ENCODE peak calls at places on chromosome 2, in four cellular contexts. One of them, this sample, is unnamed.
A peak's percentile ranks its signal among the peaks of the same experiment; 100 is the strongest.

GRCh38 chr2:128269358-128270305 is 49.0 kb downstream of the HS6ST1 start:
- DNase-seq in spleen: peak; percentile 72
- DNase-seq in adrenal gland: peak; percentile 43
- DNase-seq in Peyer's patch: no peak
- DNase-seq in this sample: no peak

GRCh38 chr2:71792926-71793761 is 339.8 kb downstream of the DYSF start:
- DNase-seq in spleen: peak; percentile 12
- DNase-seq in adrenal gland: no peak
- DNase-seq in Peyer's patch: no peak
- DNase-seq in this sample: no peak

GRCh38 chr2:8554296-8554806 is 127.5 kb upstream of the ID2 start:
- DNase-seq in spleen: peak; percentile 36
- DNase-seq in adrenal gland: no peak
- DNase-seq in Peyer's patch: no peak
- DNase-seq in this sample: no peak

GRCh38 chr2:45938649-45939511 is 287.4 kb downstream of the PRKCE start:
- DNase-seq in spleen: no peak
- DNase-seq in adrenal gland: peak; percentile 92
- DNase-seq in Peyer's patch: peak; percentile 73
- DNase-seq in this sample: peak; percentile 84

GRCh38 chr2:237277151-237277550 is 136.8 kb downstream of the COL6A3 start:
- DNase-seq in spleen: no peak
- DNase-seq in adrenal gland: no peak
- DNase-seq in Peyer's patch: no peak
- DNase-seq in this sample: no peak

GRCh38 chr2:60453301-60453700 is 100.2 kb downstream of the BCL11A start:
- DNase-seq in spleen: peak; percentile 74
- DNase-seq in adrenal gland: no peak
- DNase-seq in Peyer's patch: no peak
- DNase-seq in this sample: no peak

GRCh38 chr2:1833046-1833445 is 88.7 kb upstream of the PXDN start:
- DNase-seq in spleen: no peak
- DNase-seq in adrenal gland: no peak
- DNase-seq in Peyer's patch: no peak
- DNase-seq in this sample: no peak

GRCh38 chr2:174465327-174465726 is 21.5 kb downstream of the GPR155 start:
- DNase-seq in spleen: no peak
- DNase-seq in adrenal gland: no peak
- DNase-seq in Peyer's patch: no peak
- DNase-seq in this sample: no peak

GRCh38 chr2:20622731-20623130 is 28.2 kb downstream of the HS1BP3 start:
- DNase-seq in spleen: peak; percentile 75
- DNase-seq in adrenal gland: peak; percentile 97
- DNase-seq in Peyer's patch: peak; percentile 33
- DNase-seq in this sample: peak; percentile 6

GRCh38 chr2:55047677-55048299 is 2.5 kb downstream of the RTN4 start:
- DNase-seq in spleen: no peak
- DNase-seq in adrenal gland: peak; percentile 63
- DNase-seq in Peyer's patch: no peak
- DNase-seq in this sample: no peak

GRCh38 chr2:19478441-19478840 is 120.0 kb upstream of the OSR1 start:
- DNase-seq in spleen: no peak
- DNase-seq in adrenal gland: no peak
- DNase-seq in Peyer's patch: no peak
- DNase-seq in this sample: no peak

GRCh38 chr2:20507166-20507692 is 60.4 kb downstream of the RHOB start:
- DNase-seq in spleen: peak; percentile 40
- DNase-seq in adrenal gland: no peak
- DNase-seq in Peyer's patch: no peak
- DNase-seq in this sample: no peak

GRCh38 chr2:161358838-161359237 is 50.6 kb downstream of the PSMD14 start:
- DNase-seq in spleen: no peak
- DNase-seq in adrenal gland: no peak
- DNase-seq in Peyer's patch: no peak
- DNase-seq in this sample: no peak

GRCh38 chr2:65877331-65877791 is 445.0 kb upstream of the SPRED2 start:
- DNase-seq in spleen: no peak
- DNase-seq in adrenal gland: no peak
- DNase-seq in Peyer's patch: no peak
- DNase-seq in this sample: no peak

GRCh38 chr2:241051578-241052487 is 50.3 kb downstream of the MTERF4 start:
- DNase-seq in spleen: peak; percentile 64
- DNase-seq in adrenal gland: no peak
- DNase-seq in Peyer's patch: no peak
- DNase-seq in this sample: no peak

GRCh38 chr2:108535380-108535677 is 1.1 kb downstream of the LIMS1 start:
- DNase-seq in spleen: no peak
- DNase-seq in adrenal gland: no peak
- DNase-seq in Peyer's patch: no peak
- DNase-seq in this sample: no peak

GRCh38 chr2:108534577-108535379 is 508 bp downstream of the LIMS1 start:
- DNase-seq in spleen: peak; percentile 94
- DNase-seq in adrenal gland: peak; percentile 61
- DNase-seq in Peyer's patch: peak; percentile 75
- DNase-seq in this sample: peak; percentile 47

GRCh38 chr2:108531674-108532055 is 2.6 kb upstream of the LIMS1 start:
- DNase-seq in spleen: no peak
- DNase-seq in adrenal gland: no peak
- DNase-seq in Peyer's patch: no peak
- DNase-seq in this sample: no peak

GRCh38 chr2:108536133-108536780 is 2.0 kb downstream of the LIMS1 start:
- DNase-seq in spleen: no peak
- DNase-seq in adrenal gland: no peak
- DNase-seq in Peyer's patch: no peak
- DNase-seq in this sample: no peak

GRCh38 chr2:108533832-108534576 is at the start of gene LIMS1:
- DNase-seq in spleen: peak; percentile 97
- DNase-seq in adrenal gland: peak; percentile 93
- DNase-seq in Peyer's patch: peak; percentile 95
- DNase-seq in this sample: peak; percentile 93
- TF ChIP-seq POLR2A in spleen: no peak
- TF ChIP-seq POLR2A in adrenal gland: peak; percentile 75
- TF ChIP-seq POLR2A in Peyer's patch: peak; percentile 63
- TF ChIP-seq POLR2A in this sample: peak; percentile 82

GRCh38 chr2:53130441-53130943 is 637.1 kb upstream of the CHAC2 start:
- DNase-seq in spleen: no peak
- DNase-seq in adrenal gland: no peak
- DNase-seq in Peyer's patch: no peak
- DNase-seq in this sample: no peak

GRCh38 chr2:53131416-53131815 is 636.2 kb upstream of the CHAC2 start:
- DNase-seq in spleen: no peak
- DNase-seq in adrenal gland: no peak
- DNase-seq in Peyer's patch: no peak
- DNase-seq in this sample: no peak

GRCh38 chr2:53127061-53127650 is 640.4 kb upstream of the CHAC2 start:
- DNase-seq in spleen: no peak
- DNase-seq in adrenal gland: no peak
- DNase-seq in Peyer's patch: peak; percentile 53
- DNase-seq in this sample: peak; percentile 56

GRCh38 chr2:53129851-53130250 is 637.8 kb upstream of the CHAC2 start:
- DNase-seq in spleen: no peak
- DNase-seq in adrenal gland: no peak
- DNase-seq in Peyer's patch: no peak
- DNase-seq in this sample: no peak
- TF ChIP-seq POLR2A in spleen: no peak
- TF ChIP-seq POLR2A in adrenal gland: no peak
- TF ChIP-seq POLR2A in Peyer's patch: no peak
- TF ChIP-seq POLR2A in this sample: no peak

DNA sequence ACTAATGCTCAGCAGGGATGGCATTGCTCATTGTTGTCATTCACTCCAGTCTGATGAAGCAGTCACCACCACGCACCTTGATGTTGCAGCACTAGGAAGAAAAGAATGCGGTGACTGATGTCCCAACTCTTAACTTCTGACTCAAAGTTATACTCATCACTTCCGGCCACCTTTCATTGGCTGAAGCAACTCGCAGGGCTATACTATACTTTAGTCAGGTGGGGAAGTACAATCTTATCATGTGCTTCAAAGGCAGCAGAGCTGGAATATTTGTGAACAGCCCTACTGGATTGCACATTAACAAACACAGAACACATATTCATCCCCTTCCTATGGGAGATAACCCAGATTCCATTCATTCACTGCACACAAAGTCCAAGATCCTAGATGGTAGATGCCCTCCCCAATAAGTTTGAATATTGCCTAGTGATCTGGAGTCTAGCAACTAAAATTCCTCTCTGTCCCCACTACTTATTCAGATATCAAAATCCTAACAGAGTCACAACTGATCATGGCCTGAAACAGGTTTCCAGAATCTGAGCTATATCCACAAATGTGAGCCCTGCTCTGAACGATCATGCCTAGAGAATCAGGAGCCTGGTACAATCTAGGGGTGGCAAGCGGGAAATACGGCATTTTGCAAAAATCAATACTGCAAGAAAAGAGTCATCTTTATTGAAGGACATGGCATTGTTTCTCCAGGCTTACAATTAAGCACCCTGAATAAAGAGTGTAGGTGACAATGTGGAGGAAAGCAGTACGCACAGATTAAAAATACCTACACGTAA is 3.4 kb upstream of the SPATS2L start:
- DNase-seq in spleen: no peak
- DNase-seq in adrenal gland: no peak
- DNase-seq in Peyer's patch: no peak
- DNase-seq in this sample: no peak
- TF ChIP-seq POLR2A in spleen: no peak
- TF ChIP-seq POLR2A in adrenal gland: no peak
- TF ChIP-seq POLR2A in Peyer's patch: no peak
- TF ChIP-seq POLR2A in this sample: no peak

DNA sequence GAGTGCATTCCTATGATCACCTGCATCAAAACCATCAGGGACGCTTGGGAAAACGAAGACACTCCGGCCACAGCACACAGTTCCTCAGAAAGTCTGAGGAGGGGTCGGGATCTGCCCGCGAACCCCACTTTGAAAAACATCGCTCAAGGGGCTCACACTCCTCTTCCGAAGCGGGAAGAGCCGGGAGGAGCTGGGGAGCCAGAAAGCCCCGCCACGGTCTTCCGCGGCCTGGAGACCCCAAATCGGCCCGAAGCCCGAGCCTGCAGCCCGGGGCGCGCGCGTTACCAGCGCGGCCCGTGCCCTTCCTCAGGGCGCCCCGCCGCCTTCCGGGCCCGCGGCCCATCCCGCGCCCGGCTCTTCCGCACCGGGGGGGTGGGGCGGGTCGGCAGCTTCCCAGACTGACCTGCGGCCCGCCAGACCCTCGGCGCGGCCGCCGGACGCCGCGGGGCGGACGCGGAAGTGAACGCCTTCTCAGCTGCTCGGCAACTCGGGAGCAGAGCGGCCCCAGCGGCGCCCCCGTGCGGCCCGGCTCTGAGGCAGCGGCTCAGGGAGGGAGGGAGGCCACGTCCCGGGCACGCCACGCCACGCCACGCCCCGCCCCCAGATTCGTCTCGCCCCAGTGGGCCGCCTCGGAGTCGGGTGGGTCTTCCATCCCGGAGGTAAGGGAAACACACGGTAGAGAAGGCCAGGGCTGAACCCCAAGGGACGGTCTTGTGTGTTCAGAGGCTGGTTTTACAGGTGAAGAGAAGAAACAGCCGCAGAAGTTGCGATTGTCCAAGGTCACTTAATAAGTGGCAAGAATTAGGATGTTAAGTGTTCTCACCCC is at the start of gene KCTD18:
- DNase-seq in spleen: peak; percentile 100
- DNase-seq in adrenal gland: peak; percentile 89
- DNase-seq in Peyer's patch: peak; percentile 95
- DNase-seq in this sample: peak; percentile 95
- TF ChIP-seq POLR2A in spleen: no peak
- TF ChIP-seq POLR2A in adrenal gland: peak; percentile 79
- TF ChIP-seq POLR2A in Peyer's patch: peak; percentile 87
- TF ChIP-seq POLR2A in this sample: peak; percentile 62

DNA sequence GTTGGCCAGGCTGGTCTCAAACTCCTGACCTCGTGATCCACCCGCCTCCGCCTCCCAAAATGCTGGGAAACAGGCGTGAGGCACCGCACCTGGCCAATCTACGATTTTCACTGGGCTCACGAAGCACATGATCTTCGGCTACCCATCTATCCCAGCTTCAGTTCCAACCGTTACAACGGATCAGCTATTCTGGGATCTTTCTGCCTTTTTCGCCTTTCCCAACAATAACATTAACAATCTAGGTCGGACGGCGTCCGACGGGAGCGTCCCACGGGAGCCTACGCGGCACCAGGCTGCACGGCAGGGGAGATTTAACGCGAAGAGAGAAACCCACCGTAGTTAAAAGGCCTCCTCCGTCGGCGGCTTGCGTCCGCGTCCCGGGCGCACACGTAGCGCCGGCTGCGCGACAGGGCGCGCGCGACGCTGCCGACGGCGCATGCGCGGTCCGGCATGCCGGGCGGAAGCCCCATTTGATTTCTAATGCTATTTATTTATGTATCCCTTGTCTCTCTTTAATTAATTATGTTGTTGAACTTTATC is at the start of gene MSL3B:
- DNase-seq in spleen: peak; percentile 83
- DNase-seq in adrenal gland: no peak
- DNase-seq in Peyer's patch: peak; percentile 64
- DNase-seq in this sample: peak; percentile 47
- TF ChIP-seq POLR2A in spleen: no peak
- TF ChIP-seq POLR2A in adrenal gland: no peak
- TF ChIP-seq POLR2A in Peyer's patch: no peak
- TF ChIP-seq POLR2A in this sample: no peak